ENCODE peak calls at places on chromosomes 2 and 18, in four cellular contexts. Q, X, R and I are unnamed samples. For H3K27me3 and H3K4me1, the result is how much of the 10 kb centered on the place peaks cover.

GRCh38 chr18:28123401-28124030 is 53.4 kb downstream of the CDH2 start:
- DNase-seq in Q (no peak), X (no peak), R (no peak), I (no peak)

GRCh38 chr2:170156592-170156991 is 21.4 kb upstream of the MYO3B start:
- DNase-seq in Q (no peak), X (no peak), R (no peak), I (no peak)

GRCh38 chr18:79595876-79596374 is 83.7 kb upstream of the CTDP1 start:
- DNase-seq in Q (no peak), X (no peak), R (no peak), I (no peak)

GRCh38 chr2:67970542-67970941 is 92.3 kb downstream of the C1D start:
- DNase-seq in Q (no peak), X (no peak), R (no peak), I (no peak)

GRCh38 chr2:62158444-62159121 is 37.3 kb upstream of the B3GNT2 start:
- DNase-seq in Q (no peak), X (no peak), R (no peak), I (no peak)

GRCh38 chr18:73950116-73950705 is 197.4 kb downstream of the FBXO15 start:
- DNase-seq in Q (no peak), X (no peak), R (no peak), I (no peak)

GRCh38 chr18:7683753-7684152 is 116.6 kb downstream of the PTPRM start:
- DNase-seq in Q (no peak), X (no peak), R (no peak), I (no peak)

GRCh38 chr2:86787701-86788100 is 3.0 kb downstream of the CD8A start:
- DNase-seq in Q (no peak), X (no peak), R (no peak), I (no peak)

GRCh38 chr2:19355416-19355821 is 3.0 kb downstream of the OSR1 start:
- DNase-seq in Q (no peak), X (no peak), R (no peak), I (no peak)

GRCh38 chr2:184031402-184032147 is 566.8 kb upstream of the ZNF804A start:
- DNase-seq in Q (no peak), X (no peak), R (no peak), I (no peak)

GRCh38 chr2:65349863-65350262 is 82.5 kb downstream of the SPRED2 start:
- DNase-seq in Q (peak), X (peak), R (no peak), I (peak)

GRCh38 chr2:108184421-108184820 is 55.3 kb upstream of the SULT1C3 start:
- DNase-seq in Q (peak), X (no peak), R (no peak), I (peak)

GRCh38 chr2:227578642-227579041 is 20.1 kb upstream of the SCYGR2 start:
- DNase-seq in Q (no peak), X (no peak), R (no peak), I (no peak)

GRCh38 chr18:49249523-49249922 is 210.9 kb downstream of the DYM start:
- DNase-seq in Q (no peak), X (no peak), R (peak), I (peak)

GRCh38 chr2:150924862-150925261 is 336.8 kb downstream of the RBM43 start:
- DNase-seq in Q (no peak), X (no peak), R (no peak), I (no peak)

GRCh38 chr2:212421571-212422334 is 116.8 kb downstream of the ERBB4 start:
- DNase-seq in Q (no peak), X (no peak), R (no peak), I (peak)

GRCh38 chr18:11654736-11655604 is 34.1 kb upstream of the GNAL start:
- DNase-seq in Q (peak), X (peak), R (no peak), I (peak)

GRCh38 chr2:19120941-19121750 is 237.3 kb downstream of the OSR1 start:
- DNase-seq in Q (no peak), X (no peak), R (peak), I (no peak)

GRCh38 chr18:29749699-29750098 is 1292.8 kb downstream of the DSC3 start:
- DNase-seq in Q (peak), X (no peak), R (no peak), I (no peak)

GRCh38 chr18:43830905-43831304 is 553.6 kb upstream of the SYT4 start:
- DNase-seq in Q (peak), X (no peak), R (no peak), I (no peak)

GRCh38 chr2:235568431-235568830 is 74.6 kb downstream of the AGAP1 start:
- DNase-seq in Q (no peak), X (no peak), R (peak), I (no peak)

GRCh38 chr2:88765154-88765948 is 73.9 kb downstream of the RPIA start:
- DNase-seq in Q (no peak), X (no peak), R (no peak), I (peak)

GRCh38 chr2:19569300-19569791 is 210.9 kb upstream of the OSR1 start:
- DNase-seq in Q (peak), X (no peak), R (peak), I (no peak)

DNA sequence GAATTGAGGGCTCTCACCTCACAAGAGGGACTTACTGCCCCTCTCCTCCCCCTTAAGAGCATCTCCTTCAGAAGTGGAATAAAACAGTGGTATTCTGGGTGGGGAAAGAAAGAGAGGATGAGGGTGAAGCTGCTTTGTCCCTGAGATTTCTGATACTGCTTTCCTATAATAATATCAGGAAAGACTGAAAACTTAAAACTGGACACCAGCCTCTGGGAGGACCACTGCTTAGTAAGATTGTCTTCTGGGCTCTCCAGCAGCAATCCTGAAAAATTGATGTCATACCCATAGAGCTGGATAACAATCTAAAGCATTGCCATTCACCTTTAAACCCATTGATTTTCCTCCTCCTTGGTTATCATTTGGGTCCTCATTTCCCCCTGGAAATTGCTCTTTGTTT is 4.7 kb upstream of the HOXD4 start:
- DNase-seq in Q (no peak), X (no peak), R (no peak), I (no peak)
- H3K27me3 ChIP-seq in Q (half or more), X (under half), R (half or more), I (under half)

DNA sequence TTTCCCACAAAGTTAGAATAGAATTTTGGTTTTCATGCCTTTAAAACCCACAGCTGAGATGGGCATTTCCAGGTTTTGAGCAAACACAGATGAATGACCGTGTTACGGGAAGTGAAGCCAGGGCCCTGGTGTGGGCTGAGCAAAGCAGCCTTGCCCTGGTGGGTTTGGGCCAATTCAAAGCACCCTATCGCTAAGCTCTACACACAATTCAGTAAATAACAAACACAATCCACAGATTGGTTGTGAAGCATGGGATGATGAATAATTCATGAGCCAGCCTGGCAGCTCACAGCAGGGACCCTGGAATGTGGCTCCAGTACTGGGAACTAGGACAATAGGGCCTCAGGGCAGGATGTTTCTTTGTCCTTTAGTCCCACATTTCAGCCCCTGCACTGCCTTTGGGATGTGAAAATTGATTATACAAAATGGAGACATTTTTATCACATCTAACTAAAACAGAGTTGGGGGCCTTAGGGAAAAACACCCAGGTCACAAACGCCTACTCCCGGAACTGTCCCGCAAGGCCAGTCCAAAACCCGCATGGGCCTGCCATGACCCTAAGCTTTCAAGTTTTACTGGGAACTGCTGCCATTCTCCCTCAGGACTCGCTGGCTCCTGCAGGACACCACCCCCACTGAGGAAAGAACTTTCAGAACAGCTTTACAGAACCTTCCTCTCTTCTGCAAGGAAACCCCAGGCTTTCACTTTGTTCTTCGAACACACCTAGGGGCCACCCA is 320.2 kb upstream of the HS6ST1 start:
- DNase-seq in Q (no peak), X (no peak), R (peak), I (peak)
- H3K4me1 ChIP-seq in Q (under half), X (under half), R (under half), I (under half)

GRCh38 chr2:221572821-221573429 is 821 bp upstream of the EPHA4 start:
- DNase-seq in Q (peak), X (peak), R (peak), I (peak)
- H3K27ac ChIP-seq in Q (peak), X (peak), R (peak), I (peak)

GRCh38 chr18:47931707-47932103 is 1.2 kb upstream of the SMAD2 start:
- DNase-seq in Q (peak), X (no peak), R (peak), I (no peak)

GRCh38 chr18:47930844-47931706 is 616 bp upstream of the SMAD2 start:
- DNase-seq in Q (peak), X (peak), R (peak), I (peak)

GRCh38 chr18:47929681-47930085 is 776 bp downstream of the SMAD2 start:
- DNase-seq in Q (peak), X (no peak), R (peak), I (no peak)

GRCh38 chr18:47928466-47928865 is 2.0 kb downstream of the SMAD2 start:
- DNase-seq in Q (no peak), X (no peak), R (no peak), I (no peak)

GRCh38 chr18:47930086-47930843 is at the start of gene SMAD2:
- DNase-seq in Q (peak), X (peak), R (peak), I (peak)
- H3K27me3 ChIP-seq in Q (under half), X (under half), R (under half), I (under half)

DNA sequence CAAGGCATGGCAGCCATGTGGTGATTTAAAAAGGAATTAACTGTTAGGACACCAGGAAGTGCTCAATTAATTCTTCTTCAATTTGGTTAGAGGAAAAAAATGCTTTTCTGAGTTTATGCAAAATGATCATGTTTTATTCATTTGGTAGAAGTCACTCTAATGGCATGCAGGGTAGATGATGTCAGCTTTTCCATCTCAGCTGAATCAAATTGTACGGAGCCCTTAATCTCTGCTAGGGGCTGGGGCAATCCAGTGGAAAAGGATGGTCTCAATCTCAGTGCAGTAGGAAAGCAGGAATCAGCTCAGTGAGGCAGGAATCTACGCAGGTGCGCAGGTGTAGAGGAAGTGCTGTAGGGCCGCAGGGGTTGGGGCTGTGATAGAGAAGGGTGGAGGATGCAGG is 244.0 kb downstream of the PRKCE start:
- DNase-seq in Q (no peak), X (no peak), R (no peak), I (peak)
- H3K4me1 ChIP-seq in Q (under half), X (under half), R (under half), I (under half)

GRCh38 chr18:57705011-57705410 is 83.4 kb upstream of the NARS1 start:
- DNase-seq in Q (no peak), X (no peak), R (no peak), I (no peak)

GRCh38 chr18:57709335-57709734 is 87.7 kb upstream of the NARS1 start:
- DNase-seq in Q (no peak), X (no peak), R (no peak), I (no peak)

GRCh38 chr18:57710226-57710625 is 88.6 kb upstream of the NARS1 start:
- DNase-seq in Q (no peak), X (no peak), R (no peak), I (no peak)

GRCh38 chr18:57705861-57706590 is 84.4 kb upstream of the NARS1 start:
- DNase-seq in Q (no peak), X (no peak), R (peak), I (no peak)

DNA sequence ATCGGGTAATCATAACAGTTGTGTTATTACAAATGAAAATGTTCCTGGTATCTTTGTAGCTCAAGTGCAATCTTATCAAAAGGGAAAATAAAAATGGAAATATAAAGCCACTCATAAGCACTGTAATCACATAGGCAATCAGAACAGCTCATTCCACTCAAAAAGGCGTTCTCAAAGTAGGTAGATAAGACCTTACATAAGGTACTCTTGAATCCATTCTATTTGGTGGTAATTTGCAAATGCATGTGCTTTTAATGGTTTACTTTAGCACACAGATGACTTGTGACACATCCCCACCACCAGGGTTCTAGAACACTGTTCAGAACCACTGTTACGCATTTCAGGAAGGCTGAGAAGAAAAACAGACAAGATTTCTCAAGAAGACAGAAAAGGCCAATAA is 86.7 kb upstream of the NARS1 start:
- DNase-seq in Q (no peak), X (no peak), R (no peak), I (no peak)
- H3K27ac ChIP-seq in Q (peak), X (no peak), R (no peak), I (no peak)

GRCh38 chr18:9437672-9438071 is 37.6 kb upstream of the RALBP1 start:
- DNase-seq in Q (no peak), X (no peak), R (no peak), I (no peak)

GRCh38 chr18:9435041-9435440 is 40.3 kb upstream of the RALBP1 start:
- DNase-seq in Q (no peak), X (no peak), R (no peak), I (no peak)

GRCh38 chr18:9434240-9434701 is 41.0 kb upstream of the RALBP1 start:
- DNase-seq in Q (no peak), X (no peak), R (no peak), I (no peak)

GRCh38 chr18:9437049-9437448 is 38.3 kb upstream of the RALBP1 start:
- DNase-seq in Q (no peak), X (no peak), R (no peak), I (peak)

GRCh38 chr18:9436176-9436575 is 39.1 kb upstream of the RALBP1 start:
- DNase-seq in Q (no peak), X (no peak), R (no peak), I (no peak)
- H3K27me3 ChIP-seq in Q (under half), X (under half), R (under half), I (under half)